ENCODE peak calls at places on chromosome 3, in four cellular contexts. X is foreskin keratinocyte, Q is thoracic aorta, M is breast epithelium. R is an unnamed sample. For H3K4me1, the result is how much of the 10 kb centered on the place peaks cover.

GRCh38 chr3:170483485-170484262 is 65.0 kb downstream of the CLDN11 start:
- DNase-seq in X (no peak), Q (no peak), M (no peak), R (no peak)

GRCh38 chr3:27963519-27963918 is 241.4 kb upstream of the EOMES start:
- DNase-seq in X (no peak), Q (no peak), M (no peak), R (no peak)

GRCh38 chr3:28109829-28110228 is 131.6 kb upstream of the CMC1 start:
- DNase-seq in X (no peak), Q (no peak), M (no peak), R (no peak)

GRCh38 chr3:131454501-131454900 is 48.3 kb downstream of the MRPL3 start:
- DNase-seq in X (peak), Q (no peak), M (no peak), R (no peak)

GRCh38 chr3:141941093-141941492 is 64.7 kb downstream of the ATP1B3 start:
- DNase-seq in X (no peak), Q (no peak), M (no peak), R (no peak)

GRCh38 chr3:149634072-149634471 is 23.8 kb downstream of the WWTR1 start:
- DNase-seq in X (no peak), Q (no peak), M (no peak), R (no peak)

GRCh38 chr3:49711489-49711888 is 8.0 kb downstream of the AMIGO3 start:
- DNase-seq in X (no peak), Q (no peak), M (no peak), R (no peak)

GRCh38 chr3:144638009-144638408 is 666.4 kb downstream of the DIPK2A start:
- DNase-seq in X (no peak), Q (no peak), M (no peak), R (no peak)

GRCh38 chr3:132174500-132174899 is 139.7 kb upstream of the CPNE4 start:
- DNase-seq in X (peak), Q (no peak), M (no peak), R (no peak)

GRCh38 chr3:154148541-154148940 is 27.4 kb downstream of the ARHGEF26 start:
- DNase-seq in X (no peak), Q (no peak), M (no peak), R (no peak)

GRCh38 chr3:69784854-69785523 is 45.7 kb downstream of the MITF start:
- DNase-seq in X (no peak), Q (peak), M (no peak), R (no peak)

GRCh38 chr3:105790534-105790933 is 78.3 kb downstream of the CBLB start:
- DNase-seq in X (no peak), Q (no peak), M (no peak), R (no peak)

GRCh38 chr3:94543161-94543560 is 480.3 kb downstream of the NSUN3 start:
- DNase-seq in X (no peak), Q (no peak), M (no peak), R (no peak)

GRCh38 chr3:27914199-27914598 is 192.1 kb upstream of the EOMES start:
- DNase-seq in X (no peak), Q (no peak), M (no peak), R (no peak)

GRCh38 chr3:43765417-43766030 is 74.8 kb downstream of the ABHD5 start:
- DNase-seq in X (no peak), Q (no peak), M (no peak), R (no peak)

GRCh38 chr3:167876603-167877325 is 141.2 kb downstream of the SERPINI1 start:
- DNase-seq in X (peak), Q (no peak), M (no peak), R (no peak)

GRCh38 chr3:111737056-111737711 is 121.9 kb upstream of the PHLDB2 start:
- DNase-seq in X (no peak), Q (no peak), M (no peak), R (no peak)
- H3K4me1 ChIP-seq in X (under half), Q (under half), M (under half), R (half or more)

GRCh38 chr3:128780438-128780837 is 54.5 kb downstream of the RAB7A start:
- DNase-seq in X (no peak), Q (no peak), M (no peak), R (no peak)
- H3K4me1 ChIP-seq in X (under half), Q (half or more), M (under half), R (under half)

GRCh38 chr3:10930641-10931040 is 61.9 kb upstream of the SLC6A1 start:
- DNase-seq in X (no peak), Q (no peak), M (no peak), R (peak)
- H3K4me1 ChIP-seq in X (under half), Q (under half), M (under half), R (under half)

DNA sequence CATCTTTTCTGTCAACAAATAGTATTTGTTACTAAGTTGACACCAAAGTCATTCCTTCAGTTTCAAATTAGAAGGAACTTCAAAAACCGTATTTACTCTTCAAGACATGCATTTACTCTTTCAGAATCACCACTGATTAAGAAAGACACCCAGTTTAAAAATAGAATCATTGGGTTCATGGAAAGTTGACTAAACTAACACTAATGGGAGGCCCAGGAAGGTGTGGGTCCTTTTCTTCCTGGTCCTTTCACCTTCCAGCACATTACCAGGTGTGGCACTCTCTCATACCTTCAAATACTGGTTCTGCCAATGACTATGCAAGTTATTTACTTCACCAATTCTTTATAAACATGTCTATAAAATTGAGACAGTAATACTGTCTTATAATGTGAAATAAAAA is 49.2 kb downstream of the LRRFIP2 start:
- DNase-seq in X (no peak), Q (no peak), M (no peak), R (no peak)
- H3K4me1 ChIP-seq in X (under half), Q (under half), M (under half), R (under half)